ENCODE peak calls at places on chromosomes 16 and 17, in four cellular contexts. A, T, X and P are unnamed samples.

GRCh38 chr17:57889892-57890856 is 40.3 kb upstream of the MRPS23 start:
- DNase-seq in A (no peak), T (peak), X (no peak), P (no peak)

GRCh38 chr16:16073884-16074781 is 124.7 kb downstream of the ABCC1 start:
- DNase-seq in A (no peak), T (no peak), X (peak), P (no peak)

GRCh38 chr17:58200024-58200633 is 7.6 kb downstream of the EPX start:
- DNase-seq in A (peak), T (peak), X (peak), P (peak)

GRCh38 chr17:73887739-73888138 is 243.5 kb upstream of the SDK2 start:
- DNase-seq in A (no peak), T (no peak), X (no peak), P (no peak)

GRCh38 chr17:80181431-80181830 is 11.6 kb downstream of the CARD14 start:
- DNase-seq in A (no peak), T (no peak), X (peak), P (no peak)

GRCh38 chr17:83176956-83177583 is 97.7 kb downstream of the METRNL start:
- DNase-seq in A (peak), T (no peak), X (no peak), P (no peak)

GRCh38 chr17:80789356-80789902 is 202.2 kb upstream of the CHMP6 start:
- DNase-seq in A (no peak), T (peak), X (no peak), P (no peak)

GRCh38 chr17:11797803-11798202 is 199.5 kb downstream of the ZNF18 start:
- DNase-seq in A (no peak), T (no peak), X (no peak), P (no peak)

GRCh38 chr17:37708616-37709212 is 36.1 kb downstream of the HNF1B start:
- DNase-seq in A (no peak), T (peak), X (no peak), P (no peak)

GRCh38 chr16:78953526-78953925 is 647.0 kb downstream of the MAF start:
- DNase-seq in A (no peak), T (no peak), X (no peak), P (no peak)

GRCh38 chr16:90078594-90078895 is 1.4 kb upstream of the PRDM7 start:
- DNase-seq in A (no peak), T (no peak), X (no peak), P (no peak)

GRCh38 chr16:53839150-53839549 is 135.2 kb downstream of the FTO start:
- DNase-seq in A (no peak), T (peak), X (no peak), P (no peak)

GRCh38 chr16:46689492-46690280 is at the start of gene ORC6:
- DNase-seq in A (peak), T (peak), X (peak), P (peak)

GRCh38 chr16:31177136-31177535 is 2.8 kb upstream of the FUS start:
- DNase-seq in A (peak), T (peak), X (no peak), P (peak)

GRCh38 chr17:74677558-74678466 is 34.9 kb downstream of the CD300LF start:
- DNase-seq in A (no peak), T (peak), X (no peak), P (no peak)

GRCh38 chr16:49048557-49048956 is 233.1 kb downstream of the CBLN1 start:
- DNase-seq in A (no peak), T (peak), X (no peak), P (no peak)

GRCh38 chr17:17580662-17581470 is 10.6 kb downstream of the PEMT start:
- DNase-seq in A (no peak), T (no peak), X (peak), P (no peak)

GRCh38 chr16:6341993-6342392 is 990.7 kb upstream of the RBFOX1 start:
- DNase-seq in A (no peak), T (no peak), X (peak), P (no peak)

GRCh38 chr17:73646409-73647305 is 2.4 kb upstream of the SDK2 start:
- DNase-seq in A (no peak), T (no peak), X (peak), P (no peak)

GRCh38 chr16:67917140-67917851 is 14.4 kb downstream of the CTRL start:
- DNase-seq in A (no peak), T (no peak), X (no peak), P (no peak)

GRCh38 chr17:1227917-1228751 is 42.1 kb upstream of the BHLHA9 start:
- DNase-seq in A (no peak), T (no peak), X (peak), P (no peak)

GRCh38 chr17:78192616-78193015 is 5.5 kb downstream of the AFMID start:
- DNase-seq in A (no peak), T (no peak), X (no peak), P (no peak)

GRCh38 chr17:5583426-5584382 is 605 bp downstream of the NLRP1 start:
- DNase-seq in A (no peak), T (no peak), X (no peak), P (no peak)

GRCh38 chr17:62998665-62999393 is 32.8 kb downstream of the TANC2 start:
- DNase-seq in A (no peak), T (peak), X (no peak), P (no peak)

GRCh38 chr17:83177611-83178532 is 98.5 kb downstream of the METRNL start:
- DNase-seq in A (peak), T (no peak), X (no peak), P (no peak)

GRCh38 chr16:79532785-79533184 is 67.8 kb downstream of the MAF start:
- DNase-seq in A (no peak), T (no peak), X (no peak), P (no peak)

GRCh38 chr17:75635610-75636202 is 2.5 kb downstream of the SMIM5 start:
- DNase-seq in A (no peak), T (no peak), X (no peak), P (no peak)

GRCh38 chr16:19375561-19376158 is 42.0 kb upstream of the TMC5 start:
- DNase-seq in A (peak), T (peak), X (peak), P (peak)

GRCh38 chr16:56673916-56674315 is 4.3 kb downstream of the MT1H start:
- DNase-seq in A (no peak), T (peak), X (no peak), P (no peak)

GRCh38 chr17:67260051-67260987 is 15.3 kb upstream of the HELZ start:
- DNase-seq in A (no peak), T (peak), X (no peak), P (no peak)

GRCh38 chr17:1568950-1569810 is 6.6 kb upstream of the PITPNA start:
- DNase-seq in A (no peak), T (peak), X (peak), P (no peak)

GRCh38 chr16:24686678-24687077 is 42.8 kb upstream of the TNRC6A start:
- DNase-seq in A (no peak), T (no peak), X (peak), P (no peak)

GRCh38 chr17:2384439-2385127 is 16.3 kb downstream of the MNT start:
- DNase-seq in A (no peak), T (no peak), X (no peak), P (no peak)

GRCh38 chr16:47574091-47575054 is 113.2 kb downstream of the PHKB start:
- DNase-seq in A (no peak), T (peak), X (no peak), P (peak)

GRCh38 chr16:73053379-73054130 is 5.6 kb upstream of the ZFHX3 start:
- DNase-seq in A (no peak), T (peak), X (peak), P (no peak)

GRCh38 chr16:57538235-57538711 is 1.9 kb upstream of the CCDC102A start:
- DNase-seq in A (peak), T (no peak), X (peak), P (no peak)

GRCh38 chr17:68777243-68777855 is 176.2 kb upstream of the FAM20A start:
- DNase-seq in A (no peak), T (peak), X (peak), P (peak)

GRCh38 chr17:55735784-55736405 is 13.2 kb upstream of the TMEM100 start:
- DNase-seq in A (no peak), T (peak), X (peak), P (peak)

GRCh38 chr17:81345211-81346089 is 49.8 kb upstream of the BAHCC1 start:
- DNase-seq in A (peak), T (peak), X (peak), P (no peak)

DNA sequence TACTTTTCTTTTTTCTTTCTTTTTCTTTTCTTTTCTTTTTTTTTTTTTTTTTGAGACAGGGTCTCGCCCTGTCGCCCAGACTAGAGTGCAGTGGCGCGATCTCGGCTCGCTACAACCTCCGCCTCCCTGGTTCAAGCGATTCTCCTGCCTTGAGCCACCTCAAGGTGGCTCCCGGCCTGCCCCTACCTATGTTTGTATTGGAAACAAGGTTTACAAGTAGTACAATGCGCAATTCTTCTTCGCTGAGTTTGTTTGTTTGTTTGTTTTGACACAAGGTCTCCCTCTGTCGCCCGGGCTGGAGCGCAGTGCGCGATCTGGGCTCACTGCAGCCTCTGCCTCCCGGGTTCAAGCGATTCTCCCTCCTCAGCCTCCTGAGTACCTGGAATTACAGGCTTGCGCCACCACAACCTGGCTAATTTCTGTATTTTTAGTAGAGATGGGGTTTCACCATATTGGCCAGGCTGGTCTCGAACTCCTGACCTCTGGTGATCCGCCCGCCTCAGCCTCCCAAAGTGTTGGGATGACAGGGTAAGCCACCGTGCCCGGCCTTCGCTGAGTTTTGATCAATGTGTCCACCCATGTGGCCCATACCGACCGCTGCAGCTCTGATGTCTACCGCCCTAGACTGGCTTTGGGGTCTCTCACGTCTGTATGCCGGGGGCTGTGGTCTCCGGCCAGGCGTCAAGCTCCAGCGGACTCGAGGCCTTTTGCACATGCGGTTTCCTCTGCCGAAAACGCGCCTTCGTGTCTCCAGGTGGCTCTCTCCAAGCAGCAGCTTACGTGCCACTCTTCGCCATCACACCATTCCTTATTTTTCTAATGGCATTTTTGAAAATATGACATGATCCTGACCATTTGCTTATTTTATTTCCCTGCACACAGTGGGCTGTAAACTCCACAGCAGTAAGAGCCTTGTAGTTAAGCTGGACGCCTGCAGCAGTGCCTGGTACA is 1.1 kb upstream of the YBX2 start:
- DNase-seq in A (no peak), T (no peak), X (no peak), P (no peak)
- H3K4me3 ChIP-seq in A (peak), T (peak), X (peak), P (peak)

DNA sequence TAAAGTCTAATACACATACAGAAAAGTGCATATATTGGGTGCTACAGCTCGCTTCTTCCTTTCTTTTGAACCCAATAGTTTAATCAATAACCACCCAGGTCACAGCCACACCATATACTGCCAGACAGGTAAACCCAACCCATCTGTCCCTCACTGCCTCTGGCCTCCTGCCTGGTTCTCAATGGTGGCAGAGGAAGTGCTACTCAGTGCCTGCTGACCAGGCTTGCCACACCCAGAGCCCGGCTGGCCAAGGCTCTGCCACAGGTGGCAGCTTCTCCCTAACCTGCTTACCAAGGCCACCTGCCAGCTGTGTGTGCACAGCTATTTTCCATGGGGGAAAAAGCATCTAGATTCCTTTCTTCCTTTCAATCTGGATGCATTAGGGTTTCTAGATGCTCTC is 584 bp downstream of the PMP22 start:
- DNase-seq in A (no peak), T (no peak), X (no peak), P (no peak)
- H3K4me3 ChIP-seq in A (no peak), T (no peak), X (no peak), P (no peak)

GRCh38 chr16:86319871-86320270 is 190.5 kb upstream of the FOXF1 start:
- DNase-seq in A (no peak), T (no peak), X (no peak), P (no peak)
- H3K4me3 ChIP-seq in A (no peak), T (no peak), X (no peak), P (no peak)

GRCh38 chr17:7217113-7217987 is 2.3 kb downstream of the DLG4 start:
- DNase-seq in A (no peak), T (peak), X (peak), P (peak)

GRCh38 chr17:7218166-7218565 is 1.5 kb downstream of the DLG4 start:
- DNase-seq in A (no peak), T (no peak), X (no peak), P (no peak)

GRCh38 chr17:7215136-7215638 is 4.4 kb downstream of the DLG4 start:
- DNase-seq in A (no peak), T (no peak), X (peak), P (no peak)

GRCh38 chr17:7215652-7216139 is 3.9 kb downstream of the DLG4 start:
- DNase-seq in A (no peak), T (no peak), X (peak), P (no peak)

DNA sequence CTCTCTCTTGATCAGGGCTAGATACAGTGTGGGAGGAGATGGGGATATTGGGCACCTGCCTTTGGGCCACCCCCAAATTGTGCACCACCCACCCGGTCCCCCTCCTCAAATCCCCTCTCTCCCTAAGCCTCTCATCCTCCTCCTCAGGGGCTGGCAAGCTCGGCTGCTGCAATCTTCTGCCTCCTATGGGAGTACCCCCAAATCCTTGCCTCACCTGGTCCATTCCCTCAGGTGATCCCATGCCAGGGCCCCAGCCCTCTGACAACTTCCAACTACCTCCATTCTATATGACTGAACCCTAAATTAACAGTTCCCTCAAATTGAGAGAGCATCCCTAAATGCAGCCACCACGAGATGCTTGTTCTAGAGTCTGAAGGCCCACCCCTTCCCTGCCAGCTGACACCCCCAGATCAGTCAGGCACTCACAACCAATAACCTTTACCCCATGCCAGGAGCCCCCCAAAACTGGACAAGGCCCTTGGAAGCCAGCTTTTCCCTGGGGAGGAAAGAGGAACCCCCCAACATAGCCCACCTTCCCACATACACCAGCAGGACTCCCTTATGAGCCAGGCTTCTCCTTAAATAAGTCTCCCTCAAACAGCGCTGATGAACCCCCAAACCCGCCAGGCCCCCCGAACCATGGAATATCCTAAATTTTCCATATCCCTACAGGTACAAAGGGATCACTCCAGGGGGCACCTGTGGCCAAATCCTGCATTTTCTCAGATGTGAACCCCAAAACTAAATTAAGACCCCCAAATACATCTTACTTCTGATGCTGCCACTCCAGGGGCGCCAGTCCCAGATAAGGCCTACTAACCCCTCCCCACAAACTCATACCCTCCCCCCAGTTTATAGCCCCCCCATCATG is 3.2 kb downstream of the DLG4 start:
- DNase-seq in A (no peak), T (no peak), X (no peak), P (no peak)
- H3K4me3 ChIP-seq in A (no peak), T (peak), X (peak), P (peak)

GRCh38 chr16:166375-167116 is 768 bp downstream of the HBM start:
- DNase-seq in A (no peak), T (no peak), X (peak), P (no peak)

GRCh38 chr16:168424-168823 is 2.6 kb downstream of the HBM start:
- DNase-seq in A (no peak), T (no peak), X (peak), P (no peak)

GRCh38 chr16:165218-165538 is 600 bp upstream of the HBM start:
- DNase-seq in A (no peak), T (no peak), X (peak), P (no peak)

GRCh38 chr16:165539-166374 is at the start of gene HBM:
- DNase-seq in A (no peak), T (peak), X (peak), P (no peak)

GRCh38 chr16:167117-167462 is 1.3 kb downstream of the HBM start:
- DNase-seq in A (no peak), T (no peak), X (no peak), P (no peak)
- H3K4me3 ChIP-seq in A (no peak), T (no peak), X (no peak), P (no peak)

GRCh38 chr16:3578121-3578520 is 918 bp upstream of the NLRC3 start:
- DNase-seq in A (peak), T (no peak), X (peak), P (no peak)
- H3K4me3 ChIP-seq in A (peak), T (no peak), X (no peak), P (peak)

DNA sequence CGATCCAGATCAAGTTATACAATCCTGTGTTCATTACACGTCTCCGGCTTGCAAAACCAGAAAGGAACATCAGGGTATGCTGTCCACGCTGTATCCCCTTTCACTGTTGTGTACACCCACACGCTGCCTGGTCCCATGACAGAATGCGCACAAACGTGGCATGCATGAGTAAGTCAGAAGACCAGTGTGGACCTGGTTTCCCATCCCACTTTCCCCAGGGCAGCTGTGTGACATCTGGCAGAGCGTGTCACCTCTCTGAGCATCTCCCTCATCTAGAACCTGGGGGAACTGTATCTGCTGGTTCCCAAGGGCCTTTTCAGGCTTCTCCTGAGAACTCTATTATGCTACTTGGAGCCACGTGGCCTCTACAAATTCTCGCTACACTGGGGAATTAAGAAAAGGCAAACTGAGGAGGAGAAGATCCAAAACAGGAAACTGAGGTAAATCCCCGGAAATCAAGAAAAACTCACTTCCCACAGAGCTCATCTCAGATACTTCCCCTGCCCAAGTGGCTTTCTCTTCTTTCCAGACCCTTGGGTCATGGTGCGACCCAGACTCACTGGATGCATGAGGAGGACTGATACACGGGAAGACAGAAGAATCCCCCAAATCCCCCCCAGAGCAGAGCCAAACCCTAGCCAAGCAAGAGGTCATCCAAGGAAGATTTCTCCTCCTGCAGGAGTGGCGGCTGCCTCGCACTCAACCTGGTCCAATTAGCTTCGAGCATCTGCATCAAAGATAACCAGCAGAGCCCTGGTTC is 139.3 kb downstream of the GAS7 start:
- DNase-seq in A (no peak), T (no peak), X (peak), P (no peak)
- H3K4me3 ChIP-seq in A (no peak), T (no peak), X (no peak), P (no peak)

GRCh38 chr17:44796731-44797130 is 33.4 kb downstream of the GJC1 start:
- DNase-seq in A (no peak), T (no peak), X (no peak), P (no peak)

GRCh38 chr17:44795928-44796327 is 34.2 kb downstream of the GJC1 start:
- DNase-seq in A (no peak), T (no peak), X (no peak), P (no peak)

GRCh38 chr17:44795421-44795820 is 34.7 kb downstream of the GJC1 start:
- DNase-seq in A (no peak), T (no peak), X (no peak), P (no peak)

GRCh38 chr17:44798352-44798751 is 31.7 kb downstream of the GJC1 start:
- DNase-seq in A (no peak), T (no peak), X (no peak), P (no peak)

GRCh38 chr17:44797809-44798208 is 32.3 kb downstream of the GJC1 start:
- DNase-seq in A (no peak), T (no peak), X (no peak), P (no peak)
- H3K4me3 ChIP-seq in A (no peak), T (no peak), X (no peak), P (no peak)

GRCh38 chr17:14442798-14443553 is 142.1 kb downstream of the HS3ST3B1 start:
- DNase-seq in A (no peak), T (no peak), X (no peak), P (no peak)
- H3K4me3 ChIP-seq in A (no peak), T (no peak), X (no peak), P (no peak)